ENCODE peak calls at places on chromosome 10, in nine cellular contexts. E, D, L, S, F, B, O, K and Z are unnamed samples.

GRCh38 chr10:78196964-78197363 is 163.3 kb downstream of the RPS24 start:
- DNase-seq in L (peak), D (no peak), F (no peak), B (no peak), O (peak), E (peak), K (no peak), S (peak), Z (no peak)

GRCh38 chr10:50572017-50572491 is 51.7 kb downstream of the SGMS1 start:
- DNase-seq in D (no peak), E (no peak), S (no peak), B (no peak), K (no peak), O (no peak), F (no peak), L (no peak), Z (no peak)

GRCh38 chr10:100969175-100970075 is at the start of gene SEMA4G:
- DNase-seq in O (peak), K (no peak), E (peak), S (peak), L (peak), F (peak), D (peak), B (peak), Z (peak)

GRCh38 chr10:132421377-132422168 is 24.6 kb downstream of the PWWP2B start:
- DNase-seq in S (no peak), F (peak), E (no peak), D (peak), B (no peak), K (no peak), O (peak), L (peak), Z (no peak)

GRCh38 chr10:93512565-93512964 is 16.2 kb downstream of the CEP55 start:
- DNase-seq in O (no peak), B (no peak), L (no peak), S (no peak), D (no peak), E (peak), K (no peak), F (no peak), Z (no peak)

GRCh38 chr10:10045765-10046028 is 972.0 kb upstream of the CELF2 start:
- DNase-seq in B (no peak), F (no peak), K (no peak), S (peak), E (peak), D (no peak), L (no peak), O (no peak), Z (no peak)

GRCh38 chr10:114374141-114374791 is 30.0 kb downstream of the AFAP1L2 start:
- DNase-seq in D (no peak), O (no peak), L (no peak), S (no peak), E (peak), F (no peak), B (no peak), K (no peak), Z (no peak)

GRCh38 chr10:14056545-14057332 is 274.0 kb downstream of the FRMD4A start:
- DNase-seq in S (no peak), E (peak), K (no peak), O (no peak), B (no peak), L (no peak), F (no peak), D (no peak), Z (no peak)

GRCh38 chr10:89221919-89222318 is 14.8 kb upstream of the CH25H start:
- DNase-seq in B (peak), S (no peak), K (no peak), O (no peak), D (no peak), E (no peak), F (no peak), L (no peak), Z (no peak)

GRCh38 chr10:104735469-104735868 is 94.4 kb downstream of the SORCS3 start:
- DNase-seq in L (no peak), O (no peak), S (no peak), D (no peak), E (no peak), B (no peak), K (no peak), F (no peak), Z (no peak)

GRCh38 chr10:90930971-90931841 is 10.3 kb upstream of the ANKRD1 start:
- DNase-seq in S (no peak), K (no peak), E (peak), O (peak), D (no peak), F (peak), L (no peak), B (no peak), Z (no peak)

GRCh38 chr10:119199231-119199992 is 8.0 kb upstream of the GRK5 start:
- DNase-seq in B (no peak), S (peak), E (peak), O (peak), L (no peak), K (no peak), F (peak), D (peak), Z (peak)

GRCh38 chr10:71260622-71261325 is 48.4 kb downstream of the UNC5B start:
- DNase-seq in L (no peak), S (no peak), F (peak), D (no peak), E (peak), B (no peak), K (no peak), O (no peak), Z (no peak)

GRCh38 chr10:94361161-94361794 is 1.5 kb downstream of the NOC3L start:
- DNase-seq in E (no peak), K (no peak), D (no peak), L (no peak), S (peak), F (peak), B (no peak), O (no peak), Z (no peak)

GRCh38 chr10:91643700-91644099 is 10.8 kb upstream of the PPP1R3C start:
- DNase-seq in L (no peak), F (no peak), D (no peak), S (peak), O (no peak), B (no peak), E (no peak), K (no peak), Z (no peak)

GRCh38 chr10:31656820-31657470 is 271.7 kb downstream of the ARHGAP12 start:
- DNase-seq in E (peak), S (no peak), B (no peak), O (no peak), L (no peak), F (no peak), K (no peak), D (no peak), Z (no peak)

GRCh38 chr10:22451346-22451745 is 106.0 kb downstream of the SPAG6 start:
- DNase-seq in D (no peak), O (no peak), F (no peak), B (peak), L (no peak), E (no peak), K (no peak), S (no peak), Z (no peak)

GRCh38 chr10:114694735-114695134 is 36.7 kb upstream of the ABLIM1 start:
- DNase-seq in D (peak), L (no peak), E (no peak), S (peak), B (no peak), O (peak), F (peak), K (no peak), Z (no peak)

GRCh38 chr10:61188691-61189090 is 244.7 kb upstream of the RHOBTB1 start:
- DNase-seq in O (no peak), L (no peak), B (no peak), S (no peak), D (no peak), K (no peak), E (no peak), F (no peak), Z (no peak)

GRCh38 chr10:4775808-4776207 is 50.2 kb upstream of the AKR1E2 start:
- DNase-seq in O (peak), E (peak), L (no peak), K (no peak), B (no peak), D (no peak), S (no peak), F (no peak), Z (no peak)

GRCh38 chr10:46250898-46251856 is 35.6 kb upstream of the ANTXRL start:
- DNase-seq in B (peak), O (no peak), D (no peak), K (no peak), F (peak), E (no peak), S (no peak), L (no peak), Z (peak)

GRCh38 chr10:112721080-112721698 is 228.9 kb upstream of the TCF7L2 start:
- DNase-seq in S (peak), F (no peak), B (no peak), D (peak), E (peak), L (no peak), K (no peak), O (peak), Z (no peak)

GRCh38 chr10:88408111-88408510 is 175.0 kb downstream of the RNLS start:
- DNase-seq in B (no peak), L (no peak), E (no peak), O (no peak), S (no peak), D (no peak), K (no peak), F (no peak), Z (no peak)

GRCh38 chr10:86583983-86584382 is 62.4 kb upstream of the WAPL start:
- DNase-seq in E (no peak), O (peak), B (no peak), L (no peak), D (peak), K (no peak), S (peak), F (no peak), Z (no peak)
- TF ChIP-seq CTCF in E (no peak), O (no peak), B (no peak), L (no peak), D (no peak), K (no peak), S (peak), F (no peak), Z (no peak)

GRCh38 chr10:79479283-79479909 is 32.9 kb upstream of the EIF5AL1 start:
- DNase-seq in B (no peak), F (no peak), L (no peak), O (no peak), E (no peak), D (no peak), K (no peak), S (no peak), Z (no peak)
- TF ChIP-seq CTCF in B (no peak), F (no peak), L (no peak), O (no peak), E (no peak), D (no peak), K (no peak), S (no peak), Z (no peak)

GRCh38 chr10:3295501-3296005 is 123.0 kb upstream of the PITRM1 start:
- DNase-seq in O (no peak), D (no peak), E (no peak), F (no peak), K (no peak), B (no peak), S (no peak), L (no peak), Z (peak)

GRCh38 chr10:3292601-3293000 is 120.0 kb upstream of the PITRM1 start:
- DNase-seq in B (no peak), L (no peak), S (no peak), F (no peak), D (no peak), O (no peak), E (no peak), K (no peak), Z (peak)

GRCh38 chr10:3290550-3290949 is 118.0 kb upstream of the PITRM1 start:
- DNase-seq in O (no peak), S (no peak), L (no peak), K (no peak), F (no peak), B (no peak), D (no peak), E (no peak), Z (no peak)

GRCh38 chr10:3293536-3294431 is 121.2 kb upstream of the PITRM1 start:
- DNase-seq in K (no peak), D (no peak), B (no peak), E (peak), S (no peak), O (no peak), L (no peak), F (no peak), Z (peak)

GRCh38 chr10:3294919-3295318 is 122.3 kb upstream of the PITRM1 start:
- DNase-seq in K (no peak), D (no peak), E (peak), F (no peak), L (no peak), O (no peak), S (no peak), B (no peak), Z (peak)
- TF ChIP-seq CTCF in K (no peak), D (no peak), E (peak), F (no peak), L (no peak), O (peak), S (no peak), B (no peak), Z (no peak)

GRCh38 chr10:43687373-43687772 is 38.7 kb upstream of the ZNF32 start:
- DNase-seq in D (no peak), B (no peak), F (no peak), L (no peak), E (no peak), K (no peak), S (no peak), O (no peak), Z (no peak)
- TF ChIP-seq CTCF in D (no peak), B (no peak), F (no peak), L (no peak), E (no peak), K (no peak), S (no peak), O (no peak), Z (no peak)